ENCODE peak calls at places on chromosomes 7 and 10, in nine cellular contexts. One of them, this sample, is unnamed. For H3K36me3 and H3K4me1, the result is how much of the 10 kb centered on the place peaks cover.

GRCh38 chr10:63434866-63435854 is 30.6 kb downstream of the JMJD1C start:
- DNase-seq in fibroblast of lung: peak
- DNase-seq in BE2C: no peak
- DNase-seq in stomach: no peak
- DNase-seq in colonic mucosa: no peak
- DNase-seq in neural progenitor cell: peak
- DNase-seq in lower lobe of right lung: no peak
- DNase-seq in GM23338: no peak
- DNase-seq in DND-41: no peak
- DNase-seq in this sample: peak

GRCh38 chr7:133827707-133828580 is 299.2 kb upstream of the LRGUK start:
- DNase-seq in GM23338: no peak
- DNase-seq in BE2C: no peak
- DNase-seq in DND-41: no peak
- DNase-seq in lower lobe of right lung: no peak
- DNase-seq in fibroblast of lung: peak
- DNase-seq in colonic mucosa: no peak
- DNase-seq in stomach: no peak
- DNase-seq in neural progenitor cell: no peak
- DNase-seq in this sample: no peak

GRCh38 chr10:101405006-101405405 is 51.0 kb downstream of the BTRC start:
- DNase-seq in lower lobe of right lung: no peak
- DNase-seq in neural progenitor cell: no peak
- DNase-seq in stomach: no peak
- DNase-seq in colonic mucosa: no peak
- DNase-seq in GM23338: no peak
- DNase-seq in fibroblast of lung: no peak
- DNase-seq in DND-41: no peak
- DNase-seq in BE2C: no peak
- DNase-seq in this sample: no peak

GRCh38 chr7:2523461-2523905 is 3.9 kb downstream of the LFNG start:
- DNase-seq in GM23338: peak
- DNase-seq in lower lobe of right lung: peak
- DNase-seq in neural progenitor cell: peak
- DNase-seq in stomach: peak
- DNase-seq in colonic mucosa: peak
- DNase-seq in BE2C: no peak
- DNase-seq in DND-41: no peak
- DNase-seq in fibroblast of lung: no peak
- DNase-seq in this sample: no peak

GRCh38 chr10:86747796-86748581 is 8.4 kb upstream of the BMPR1A start:
- DNase-seq in stomach: no peak
- DNase-seq in lower lobe of right lung: no peak
- DNase-seq in DND-41: no peak
- DNase-seq in BE2C: no peak
- DNase-seq in neural progenitor cell: no peak
- DNase-seq in GM23338: no peak
- DNase-seq in colonic mucosa: no peak
- DNase-seq in fibroblast of lung: no peak
- DNase-seq in this sample: peak

GRCh38 chr7:133550811-133551210 is 297.9 kb downstream of the EXOC4 start:
- DNase-seq in GM23338: no peak
- DNase-seq in neural progenitor cell: no peak
- DNase-seq in BE2C: no peak
- DNase-seq in lower lobe of right lung: no peak
- DNase-seq in colonic mucosa: no peak
- DNase-seq in stomach: no peak
- DNase-seq in DND-41: no peak
- DNase-seq in fibroblast of lung: no peak
- DNase-seq in this sample: no peak

GRCh38 chr7:117012284-117013174 is 59.2 kb downstream of the ST7 start:
- DNase-seq in DND-41: no peak
- DNase-seq in stomach: no peak
- DNase-seq in GM23338: peak
- DNase-seq in BE2C: peak
- DNase-seq in neural progenitor cell: peak
- DNase-seq in colonic mucosa: no peak
- DNase-seq in fibroblast of lung: peak
- DNase-seq in lower lobe of right lung: no peak
- DNase-seq in this sample: no peak

GRCh38 chr10:68124718-68125117 is 15.4 kb downstream of the MYPN start:
- DNase-seq in lower lobe of right lung: no peak
- DNase-seq in neural progenitor cell: no peak
- DNase-seq in BE2C: no peak
- DNase-seq in stomach: no peak
- DNase-seq in GM23338: no peak
- DNase-seq in colonic mucosa: no peak
- DNase-seq in DND-41: no peak
- DNase-seq in fibroblast of lung: no peak
- DNase-seq in this sample: no peak

DNA sequence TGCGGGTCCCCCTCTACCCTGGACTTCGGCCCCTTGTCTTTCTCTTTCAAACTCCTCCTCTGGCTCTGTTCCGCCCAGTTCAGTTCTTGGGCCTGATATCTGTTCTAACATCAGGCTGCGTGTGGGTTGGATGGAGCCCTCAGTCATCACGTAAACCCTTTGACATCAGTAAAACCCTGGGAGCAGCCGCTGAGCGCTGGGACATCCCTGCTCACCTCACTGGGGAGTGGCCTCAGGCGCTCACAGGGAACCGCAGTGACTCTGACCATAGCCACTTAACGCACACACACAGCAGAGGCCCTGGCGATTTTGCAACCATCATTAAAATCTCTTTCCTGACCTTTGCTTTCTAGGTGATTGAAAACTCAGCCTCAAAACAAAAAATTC is 113.3 kb downstream of the CYTH3 start:
- DNase-seq in stomach: no peak
- DNase-seq in lower lobe of right lung: peak
- DNase-seq in BE2C: peak
- DNase-seq in DND-41: no peak
- DNase-seq in neural progenitor cell: no peak
- DNase-seq in fibroblast of lung: no peak
- DNase-seq in GM23338: no peak
- DNase-seq in colonic mucosa: no peak
- DNase-seq in this sample: no peak
- H3K36me3 ChIP-seq in stomach: under half
- H3K36me3 ChIP-seq in lower lobe of right lung: half or more
- H3K36me3 ChIP-seq in BE2C: half or more
- H3K36me3 ChIP-seq in DND-41: half or more
- H3K36me3 ChIP-seq in neural progenitor cell: under half
- H3K36me3 ChIP-seq in fibroblast of lung: under half
- H3K36me3 ChIP-seq in GM23338: under half
- H3K36me3 ChIP-seq in colonic mucosa: under half
- H3K36me3 ChIP-seq in this sample: half or more

GRCh38 chr10:5592070-5592469 is 67.3 kb downstream of the CALML3 start:
- DNase-seq in fibroblast of lung: no peak
- DNase-seq in colonic mucosa: no peak
- DNase-seq in GM23338: no peak
- DNase-seq in DND-41: no peak
- DNase-seq in BE2C: no peak
- DNase-seq in neural progenitor cell: no peak
- DNase-seq in stomach: no peak
- DNase-seq in lower lobe of right lung: peak
- DNase-seq in this sample: no peak

GRCh38 chr10:5589963-5590511 is 65.3 kb downstream of the CALML3 start:
- DNase-seq in neural progenitor cell: no peak
- DNase-seq in lower lobe of right lung: peak
- DNase-seq in stomach: no peak
- DNase-seq in DND-41: no peak
- DNase-seq in BE2C: no peak
- DNase-seq in GM23338: no peak
- DNase-seq in colonic mucosa: no peak
- DNase-seq in fibroblast of lung: peak
- DNase-seq in this sample: no peak

GRCh38 chr10:5591336-5591824 is 66.6 kb downstream of the CALML3 start:
- DNase-seq in fibroblast of lung: no peak
- DNase-seq in stomach: no peak
- DNase-seq in lower lobe of right lung: peak
- DNase-seq in GM23338: no peak
- DNase-seq in DND-41: no peak
- DNase-seq in neural progenitor cell: peak
- DNase-seq in colonic mucosa: no peak
- DNase-seq in BE2C: no peak
- DNase-seq in this sample: no peak

GRCh38 chr10:5589071-5589962 is 64.6 kb downstream of the CALML3 start:
- DNase-seq in lower lobe of right lung: peak
- DNase-seq in stomach: no peak
- DNase-seq in neural progenitor cell: no peak
- DNase-seq in DND-41: no peak
- DNase-seq in BE2C: no peak
- DNase-seq in GM23338: no peak
- DNase-seq in colonic mucosa: no peak
- DNase-seq in fibroblast of lung: no peak
- DNase-seq in this sample: no peak

DNA sequence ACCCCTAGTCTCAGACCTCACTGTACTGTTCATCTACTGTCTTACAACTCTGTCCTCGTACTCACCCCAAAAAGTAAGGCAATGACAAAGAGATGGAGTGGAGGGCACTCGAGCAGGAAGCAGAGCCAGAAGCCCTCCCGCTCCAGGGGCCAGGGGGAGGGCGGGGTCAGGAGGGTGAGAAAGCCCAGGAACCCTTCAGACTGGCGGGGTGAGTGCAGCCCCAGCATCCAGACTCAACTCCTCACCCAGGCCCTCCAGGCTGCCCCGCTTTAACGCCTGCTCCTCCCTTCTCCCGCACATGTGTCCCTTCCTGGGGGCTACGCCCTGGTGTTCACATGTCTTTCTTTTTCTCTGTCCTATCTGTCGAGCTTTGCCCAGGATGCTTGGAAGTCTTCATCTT is 66.1 kb downstream of the CALML3 start:
- DNase-seq in fibroblast of lung: no peak
- DNase-seq in lower lobe of right lung: peak
- DNase-seq in DND-41: no peak
- DNase-seq in stomach: no peak
- DNase-seq in colonic mucosa: no peak
- DNase-seq in neural progenitor cell: no peak
- DNase-seq in BE2C: no peak
- DNase-seq in GM23338: no peak
- DNase-seq in this sample: no peak
- H3K4me1 ChIP-seq in fibroblast of lung: under half
- H3K4me1 ChIP-seq in lower lobe of right lung: under half
- H3K4me1 ChIP-seq in DND-41: under half
- H3K4me1 ChIP-seq in stomach: under half
- H3K4me1 ChIP-seq in colonic mucosa: under half
- H3K4me1 ChIP-seq in neural progenitor cell: under half
- H3K4me1 ChIP-seq in BE2C: under half
- H3K4me1 ChIP-seq in GM23338: under half
- H3K4me1 ChIP-seq in this sample: under half

GRCh38 chr10:21638681-21639080 is 104.6 kb downstream of the MLLT10 start:
- DNase-seq in DND-41: no peak
- DNase-seq in lower lobe of right lung: no peak
- DNase-seq in neural progenitor cell: no peak
- DNase-seq in stomach: no peak
- DNase-seq in BE2C: no peak
- DNase-seq in colonic mucosa: no peak
- DNase-seq in GM23338: no peak
- DNase-seq in fibroblast of lung: peak
- DNase-seq in this sample: no peak

GRCh38 chr10:21637795-21638194 is 103.8 kb downstream of the MLLT10 start:
- DNase-seq in fibroblast of lung: no peak
- DNase-seq in lower lobe of right lung: no peak
- DNase-seq in DND-41: no peak
- DNase-seq in neural progenitor cell: peak
- DNase-seq in BE2C: no peak
- DNase-seq in stomach: no peak
- DNase-seq in colonic mucosa: no peak
- DNase-seq in GM23338: peak
- DNase-seq in this sample: no peak

DNA sequence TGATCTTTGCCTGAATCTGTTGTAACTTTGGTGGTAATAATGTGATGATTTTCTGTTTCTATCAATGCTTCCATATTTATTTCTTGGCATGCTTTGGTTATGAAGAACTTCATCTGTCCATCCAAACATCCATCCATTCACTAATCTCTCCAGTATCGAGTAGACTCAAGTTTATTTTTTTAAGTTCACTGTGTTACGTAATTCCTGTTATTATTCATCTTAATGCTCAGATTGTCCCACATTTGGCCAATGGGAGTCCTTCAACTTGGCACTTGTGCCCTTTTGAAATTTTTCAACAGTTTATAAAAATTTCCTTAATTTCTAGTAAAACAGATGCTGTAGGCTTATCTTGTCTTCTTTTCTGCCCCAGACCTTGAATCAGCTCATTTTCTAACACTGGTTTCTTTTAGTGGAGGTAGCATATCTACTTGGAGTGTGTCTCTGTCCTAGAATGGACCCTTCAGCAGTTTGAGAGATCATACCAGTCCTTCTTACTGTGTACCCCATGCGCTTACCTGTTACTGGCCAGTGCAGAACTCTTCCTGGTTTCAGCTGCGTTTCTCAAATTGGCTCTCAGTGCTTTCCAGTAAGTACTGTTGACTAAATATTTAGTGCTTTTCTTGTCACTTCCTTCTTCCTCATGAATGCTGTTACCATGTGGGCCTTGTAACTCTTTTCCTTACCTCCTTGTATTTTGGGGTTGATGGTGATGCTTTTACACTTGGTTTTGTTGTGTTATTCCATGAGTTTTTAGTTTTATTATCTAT is 100.8 kb downstream of the MLLT10 start:
- DNase-seq in stomach: no peak
- DNase-seq in colonic mucosa: no peak
- DNase-seq in BE2C: no peak
- DNase-seq in neural progenitor cell: no peak
- DNase-seq in fibroblast of lung: no peak
- DNase-seq in DND-41: no peak
- DNase-seq in GM23338: no peak
- DNase-seq in lower lobe of right lung: no peak
- DNase-seq in this sample: no peak
- H3K36me3 ChIP-seq in stomach: under half
- H3K36me3 ChIP-seq in colonic mucosa: under half
- H3K36me3 ChIP-seq in BE2C: under half
- H3K36me3 ChIP-seq in neural progenitor cell: under half
- H3K36me3 ChIP-seq in fibroblast of lung: under half
- H3K36me3 ChIP-seq in DND-41: under half
- H3K36me3 ChIP-seq in GM23338: under half
- H3K36me3 ChIP-seq in lower lobe of right lung: under half
- H3K36me3 ChIP-seq in this sample: under half

DNA sequence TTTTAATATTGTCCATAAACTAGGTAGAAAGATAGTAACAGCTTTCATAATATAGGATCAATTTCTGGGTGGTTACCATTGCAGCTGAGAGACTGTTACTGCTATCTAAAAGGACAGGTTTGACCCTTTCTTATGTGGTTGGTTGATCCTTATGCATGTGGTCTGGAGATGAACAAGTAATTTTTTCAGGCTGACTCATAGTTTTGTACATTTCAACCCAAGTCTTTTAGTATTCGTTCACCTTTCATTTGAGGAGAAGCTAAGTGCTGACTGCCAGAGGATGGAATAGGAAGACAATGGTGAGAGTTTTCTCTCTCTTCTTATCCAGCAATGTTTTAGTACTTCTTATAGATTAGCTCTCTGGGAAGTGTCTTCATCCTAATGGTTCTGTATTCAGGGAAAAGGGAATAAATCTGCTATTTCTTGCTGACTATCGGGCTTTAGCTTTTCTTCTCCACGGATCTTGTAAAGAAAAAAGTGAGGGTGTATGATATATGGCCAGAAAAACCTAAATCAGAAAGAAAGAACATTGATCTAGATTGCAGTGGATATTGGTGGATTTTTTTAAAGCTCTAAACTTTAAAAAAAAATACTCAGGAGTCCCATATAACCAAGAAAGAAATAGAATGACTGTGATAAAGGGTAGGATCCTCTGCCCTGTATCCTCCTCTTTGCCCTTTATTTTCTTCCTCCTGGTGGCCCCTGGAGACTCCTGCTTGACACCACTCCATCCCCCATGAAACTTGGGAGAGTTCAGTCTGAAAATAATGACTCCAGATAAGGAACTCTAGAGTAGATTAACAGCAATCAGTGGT is 88.0 kb downstream of the CPED1 start:
- DNase-seq in stomach: no peak
- DNase-seq in BE2C: no peak
- DNase-seq in DND-41: no peak
- DNase-seq in lower lobe of right lung: no peak
- DNase-seq in GM23338: no peak
- DNase-seq in fibroblast of lung: peak
- DNase-seq in colonic mucosa: no peak
- DNase-seq in neural progenitor cell: no peak
- DNase-seq in this sample: no peak
- H3K4me1 ChIP-seq in stomach: under half
- H3K4me1 ChIP-seq in BE2C: under half
- H3K4me1 ChIP-seq in DND-41: under half
- H3K4me1 ChIP-seq in lower lobe of right lung: under half
- H3K4me1 ChIP-seq in GM23338: under half
- H3K4me1 ChIP-seq in fibroblast of lung: under half
- H3K4me1 ChIP-seq in colonic mucosa: under half
- H3K4me1 ChIP-seq in neural progenitor cell: under half
- H3K4me1 ChIP-seq in this sample: under half